ENCODE peak calls at places on chromosomes 7 and 10, in six cellular contexts. E is mesendoderm, U is H9, I is neuronal stem cell, A is H1, L is mesenchymal stem cell. H is an unnamed sample.

GRCh38 chr7:117087639-117088396 is 134.5 kb downstream of the ST7 start:
- DNase-seq in I (no peak), U (no peak), A (no peak), E (no peak), L (no peak), H (no peak)

GRCh38 chr10:131271966-131272365 is 39.6 kb downstream of the TCERG1L start:
- DNase-seq in A (no peak), U (no peak), I (no peak), L (no peak), E (no peak), H (no peak)

GRCh38 chr10:58856508-58857240 is 319.8 kb upstream of the PHYHIPL start:
- DNase-seq in U (peak), A (no peak), I (no peak), L (peak), E (peak), H (peak)

GRCh38 chr7:31991846-31992245 is 78.4 kb downstream of the PDE1C start:
- DNase-seq in L (peak), U (no peak), I (no peak), E (no peak), A (no peak), H (peak)

GRCh38 chr7:72309476-72309875 is 102.7 kb downstream of the CALN1 start:
- DNase-seq in U (no peak), A (no peak), I (no peak), L (no peak), E (no peak), H (no peak)

GRCh38 chr10:90958781-90959180 is 37.9 kb upstream of the ANKRD1 start:
- DNase-seq in L (no peak), E (no peak), A (no peak), U (no peak), I (no peak), H (no peak)

GRCh38 chr10:50416181-50416824 is 165.0 kb upstream of the ASAH2 start:
- DNase-seq in E (no peak), I (no peak), A (no peak), U (no peak), L (no peak), H (peak)

GRCh38 chr7:130875265-130875741 is 141.3 kb upstream of the KLF14 start:
- DNase-seq in U (peak), A (peak), I (peak), E (peak), L (peak), H (peak)

GRCh38 chr7:36291387-36292316 is 98.0 kb upstream of the ANLN start:
- DNase-seq in L (peak), E (peak), I (peak), U (peak), A (peak), H (peak)

GRCh38 chr7:55188590-55189446 is 170.0 kb downstream of the EGFR start:
- DNase-seq in E (no peak), I (no peak), L (no peak), A (peak), U (no peak), H (no peak)

GRCh38 chr10:83545901-83546391 is 593.4 kb upstream of the GHITM start:
- DNase-seq in E (peak), L (no peak), I (peak), A (no peak), U (no peak), H (no peak)

GRCh38 chr10:119409906-119410305 is 132.6 kb downstream of the RGS10 start:
- DNase-seq in I (no peak), E (no peak), U (no peak), L (peak), A (no peak), H (peak)

GRCh38 chr10:113347508-113347907 is 205.3 kb upstream of the HABP2 start:
- DNase-seq in U (no peak), E (no peak), A (no peak), L (no peak), I (no peak), H (no peak)

GRCh38 chr10:52783726-52784125 is 11.1 kb upstream of the MBL2 start:
- DNase-seq in I (no peak), E (no peak), A (no peak), U (no peak), L (no peak), H (no peak)

GRCh38 chr10:20407421-20407820 is 489.7 kb downstream of the NEBL start:
- DNase-seq in A (no peak), I (no peak), E (no peak), L (peak), U (no peak), H (no peak)

GRCh38 chr10:49667991-49668390 is 11.5 kb upstream of the C10orf53 start:
- DNase-seq in U (no peak), E (no peak), A (no peak), I (no peak), L (no peak), H (no peak)

GRCh38 chr10:18594574-18595156 is 56.7 kb downstream of the NSUN6 start:
- DNase-seq in E (peak), U (peak), L (no peak), I (no peak), A (peak), H (no peak)

GRCh38 chr7:38955892-38956291 is 21.8 kb upstream of the POU6F2 start:
- DNase-seq in U (no peak), A (no peak), L (no peak), I (no peak), E (no peak), H (no peak)

GRCh38 chr7:80127412-80128150 is 7.0 kb upstream of the GNAI1 start:
- DNase-seq in E (peak), L (peak), I (peak), U (peak), A (no peak), H (no peak)

GRCh38 chr7:143049380-143049779 is 2.8 kb upstream of the OR6V1 start:
- DNase-seq in A (no peak), L (no peak), E (no peak), I (no peak), U (no peak), H (no peak)

GRCh38 chr7:37578350-37578749 is 105.2 kb upstream of the GPR141 start:
- DNase-seq in U (no peak), I (no peak), L (no peak), A (no peak), E (no peak), H (no peak)

GRCh38 chr10:3499120-3499519 is 285.9 kb downstream of the KLF6 start:
- DNase-seq in I (no peak), A (no peak), U (no peak), E (peak), L (peak), H (peak)

GRCh38 chr7:6650086-6650485 is 13.0 kb downstream of the ZNF316 start:
- DNase-seq in L (no peak), E (no peak), A (no peak), U (no peak), I (no peak), H (no peak)
- H2BK5ac ChIP-seq in L (no peak), E (no peak), A (no peak), U (no peak), I (no peak), H (no peak)

GRCh38 chr10:80292607-80293239 is 3.3 kb upstream of the MAT1A start:
- DNase-seq in U (no peak), I (no peak), A (no peak), L (no peak), E (no peak), H (no peak)
- H2BK15ac ChIP-seq in U (no peak), I (no peak), A (no peak), L (no peak), E (no peak), H (no peak)

GRCh38 chr7:28990200-28990960 is 32.2 kb upstream of the TRIL start:
- DNase-seq in U (no peak), E (no peak), L (peak), A (no peak), I (no peak), H (no peak)
- H2BK5ac ChIP-seq in U (no peak), E (no peak), L (no peak), A (no peak), I (no peak), H (no peak)

GRCh38 chr10:124962421-124962820 is 20.5 kb downstream of the ZRANB1 start:
- DNase-seq in I (no peak), E (no peak), A (no peak), U (no peak), L (peak), H (peak)
- H2BK15ac ChIP-seq in I (no peak), E (no peak), A (no peak), U (no peak), L (no peak), H (no peak)

GRCh38 chr7:25659841-25660240 is 431.6 kb upstream of the NPVF start:
- DNase-seq in U (no peak), E (no peak), A (no peak), I (no peak), L (no peak), H (no peak)
- H2BK5ac ChIP-seq in U (no peak), E (no peak), A (no peak), I (no peak), L (no peak), H (no peak)

GRCh38 chr7:82347808-82348207 is 95.8 kb downstream of the CACNA2D1 start:
- DNase-seq in U (no peak), L (no peak), I (no peak), E (no peak), A (no peak), H (no peak)
- H2BK15ac ChIP-seq in U (no peak), L (no peak), I (no peak), E (no peak), A (no peak), H (no peak)

GRCh38 chr7:1559626-1560590 is 3.9 kb upstream of the TMEM184A start:
- DNase-seq in E (no peak), L (no peak), A (no peak), I (no peak), U (no peak), H (no peak)
- H2BK5ac ChIP-seq in E (no peak), L (no peak), A (peak), I (no peak), U (no peak), H (no peak)

GRCh38 chr10:29530112-29530976 is 104.4 kb downstream of the SVIL start:
- DNase-seq in U (no peak), L (no peak), A (no peak), I (peak), E (no peak), H (no peak)
- H2BK15ac ChIP-seq in U (no peak), L (no peak), A (no peak), I (no peak), E (no peak), H (no peak)

DNA sequence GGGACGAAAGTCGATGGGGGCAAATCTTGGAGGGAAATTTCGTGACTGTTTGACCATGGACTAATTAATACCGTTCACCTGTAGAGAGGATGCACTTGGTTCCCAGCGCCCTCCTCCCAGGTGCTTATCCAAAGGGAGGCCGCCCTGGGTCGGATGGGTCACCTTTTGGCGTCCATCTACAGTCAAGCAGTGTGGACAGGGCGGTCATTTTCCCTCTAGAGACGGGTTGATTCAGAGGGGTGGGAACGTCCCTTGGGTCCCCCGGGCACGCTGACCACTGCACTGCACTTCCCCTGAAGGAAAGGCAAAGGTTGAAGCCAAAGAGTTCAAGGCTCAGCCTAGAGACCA is 2.0 kb downstream of the PRR15 start:
- DNase-seq in I (no peak), L (no peak), A (no peak), E (no peak), U (no peak), H (no peak)
- H2BK5ac ChIP-seq in I (peak), L (no peak), A (no peak), E (no peak), U (no peak), H (no peak)

DNA sequence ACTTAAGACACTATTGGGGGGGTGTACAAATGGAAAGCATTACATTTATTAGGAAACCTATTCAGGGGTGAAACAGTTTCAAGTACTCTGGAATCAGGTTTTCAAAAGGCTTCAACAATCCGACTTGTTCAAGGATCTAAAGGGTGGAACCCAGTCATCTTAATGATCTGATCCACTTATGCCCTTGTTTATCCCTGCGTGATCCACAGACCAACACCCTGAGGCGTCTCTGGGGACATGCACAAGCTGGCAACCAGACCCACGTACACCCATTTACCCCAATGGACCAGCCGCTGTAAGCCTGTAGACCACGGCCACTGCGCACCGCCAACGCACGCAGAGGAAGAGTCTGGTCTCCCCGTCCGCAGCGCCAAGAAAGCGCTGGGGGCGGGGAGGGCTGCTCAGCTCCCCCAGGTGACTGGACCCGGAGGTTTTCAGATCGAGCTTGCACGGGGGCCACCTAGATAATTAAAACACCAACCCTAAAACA is 13.4 kb downstream of the HNRNPF start:
- DNase-seq in E (no peak), I (no peak), L (peak), U (no peak), A (no peak), H (peak)
- H2BK15ac ChIP-seq in E (no peak), I (no peak), L (peak), U (no peak), A (no peak), H (no peak)